ENCODE peak calls at places on chromosomes 2 and 18, in eight cellular contexts. U is IMR-90, F is A549, W is HepG2, X is K562, N is SK-N-SH, H is HCT116, B is GM12878. G is an unnamed sample.

GRCh38 chr2:190088917-190089316 is 26.4 kb upstream of the MSTN start:
- DNase-seq in U (peak; percentile 71), F (peak; percentile 71), W (peak; percentile 73), X (peak; percentile 77), N (peak; percentile 43), H (peak; percentile 72), B (peak; percentile 20), G (no peak)

GRCh38 chr2:37343537-37344434 is 644 bp upstream of the QPCT start:
- DNase-seq in U (peak; percentile 73), F (peak; percentile 64), W (peak; percentile 54), X (no peak), N (peak; percentile 56), H (no peak), B (no peak), G (no peak)

GRCh38 chr2:67032091-67032490 is 365.0 kb upstream of the ETAA1 start:
- DNase-seq in U (no peak), F (no peak), W (no peak), X (no peak), N (no peak), H (no peak), B (no peak), G (no peak)

GRCh38 chr2:99420751-99421299 is 69.0 kb downstream of the REV1 start:
- DNase-seq in U (peak; percentile 78), F (no peak), W (no peak), X (no peak), N (no peak), H (no peak), B (no peak), G (no peak)

GRCh38 chr2:27959496-27959895 is 69.0 kb downstream of the BABAM2 start:
- DNase-seq in U (peak; percentile 50), F (peak; percentile 71), W (peak; percentile 69), X (peak; percentile 18), N (no peak), H (no peak), B (no peak), G (no peak)

GRCh38 chr18:51811883-51812282 is 528.1 kb upstream of the DCC start:
- DNase-seq in U (no peak), F (no peak), W (no peak), X (no peak), N (no peak), H (no peak), B (no peak), G (no peak)

GRCh38 chr2:240167588-240167880 is 27.1 kb upstream of the OTOS start:
- DNase-seq in U (no peak), F (no peak), W (no peak), X (no peak), N (no peak), H (no peak), B (no peak), G (no peak)

GRCh38 chr2:137828624-137829023 is 135.6 kb upstream of the HNMT start:
- DNase-seq in U (no peak), F (no peak), W (no peak), X (peak; percentile 2), N (no peak), H (no peak), B (no peak), G (no peak)

GRCh38 chr2:47534179-47534919 is 131.4 kb downstream of the MSH2 start:
- DNase-seq in U (peak; percentile 89), F (peak; percentile 26), W (no peak), X (peak; percentile 78), N (peak; percentile 44), H (no peak), B (no peak), G (no peak)

GRCh38 chr2:20093263-20094141 is 42.1 kb upstream of the LAPTM4A start:
- DNase-seq in U (peak; percentile 82), F (peak; percentile 78), W (peak; percentile 95), X (peak; percentile 61), N (peak; percentile 88), H (peak; percentile 48), B (no peak), G (peak; percentile 59)

GRCh38 chr18:54284535-54284934 is 15.2 kb downstream of the POLI start:
- DNase-seq in U (no peak), F (no peak), W (no peak), X (no peak), N (no peak), H (no peak), B (no peak), G (no peak)

GRCh38 chr2:1846046-1847015 is 102.0 kb upstream of the PXDN start:
- DNase-seq in U (no peak), F (no peak), W (no peak), X (no peak), N (no peak), H (no peak), B (no peak), G (no peak)

GRCh38 chr18:23300211-23300887 is 152.7 kb upstream of the RIOK3 start:
- DNase-seq in U (peak; percentile 41), F (no peak), W (no peak), X (no peak), N (no peak), H (no peak), B (no peak), G (no peak)

GRCh38 chr2:45793998-45794720 is 142.7 kb downstream of the PRKCE start:
- DNase-seq in U (peak; percentile 18), F (no peak), W (no peak), X (no peak), N (no peak), H (no peak), B (no peak), G (no peak)

GRCh38 chr18:59547691-59548182 is 149.5 kb downstream of the CCBE1 start:
- DNase-seq in U (peak; percentile 93), F (no peak), W (no peak), X (peak; percentile 17), N (no peak), H (no peak), B (no peak), G (no peak)

GRCh38 chr2:207318071-207318683 is 152.4 kb upstream of the KLF7 start:
- DNase-seq in U (no peak), F (no peak), W (no peak), X (no peak), N (peak; percentile 59), H (no peak), B (no peak), G (no peak)

GRCh38 chr2:104033399-104033798 is 820.5 kb upstream of the POU3F3 start:
- DNase-seq in U (no peak), F (peak; percentile 44), W (no peak), X (peak; percentile 0), N (no peak), H (no peak), B (no peak), G (no peak)

GRCh38 chr18:74856967-74857366 is 259.3 kb downstream of the ZNF407 start:
- DNase-seq in U (no peak), F (no peak), W (no peak), X (no peak), N (peak; percentile 54), H (no peak), B (no peak), G (no peak)

GRCh38 chr18:3864669-3865298 is 414.8 kb downstream of the TGIF1 start:
- DNase-seq in U (no peak), F (no peak), W (no peak), X (no peak), N (no peak), H (no peak), B (no peak), G (no peak)

GRCh38 chr2:228720895-228721294 is 539.4 kb upstream of the SPHKAP start:
- DNase-seq in U (no peak), F (no peak), W (no peak), X (no peak), N (no peak), H (no peak), B (no peak), G (no peak)

DNA sequence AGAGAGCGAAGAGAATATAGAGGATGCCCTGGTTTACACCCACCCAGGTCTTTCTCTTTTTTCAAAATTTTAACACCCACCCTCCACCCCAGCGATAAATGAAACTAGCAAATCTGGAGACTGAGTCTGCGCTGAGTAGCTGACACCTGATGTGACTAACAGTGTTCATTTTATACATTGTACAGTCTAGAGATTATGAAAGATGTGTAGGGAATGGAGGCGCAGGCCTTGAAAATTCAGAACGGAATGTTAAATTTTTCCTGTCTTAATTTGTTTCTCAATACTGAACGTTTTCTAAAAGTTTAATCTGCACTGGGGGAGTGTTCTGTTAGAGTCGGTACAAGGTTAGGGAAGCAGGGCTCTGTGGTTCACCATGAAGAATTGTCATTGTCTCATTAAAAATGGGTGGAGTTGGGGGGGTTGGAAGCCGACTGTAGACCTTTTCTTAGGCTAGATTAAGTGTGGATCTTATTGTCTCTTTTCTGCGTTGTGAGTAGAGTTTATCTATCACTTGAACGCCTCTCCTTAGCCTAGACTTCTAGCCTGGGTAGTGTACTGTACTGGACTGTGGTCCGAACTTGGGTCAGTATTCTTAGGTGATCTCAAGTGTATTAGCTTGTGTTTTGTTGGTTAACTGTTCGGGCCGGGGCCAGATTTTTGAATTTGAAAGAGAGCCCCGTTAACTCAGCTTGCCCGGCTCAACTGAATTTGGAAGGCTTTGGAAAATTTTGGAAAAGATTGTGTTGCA is 1.9 kb downstream of the MAP4K4 start:
- DNase-seq in U (no peak), F (no peak), W (no peak), X (no peak), N (no peak), H (no peak), B (no peak), G (no peak)
- TF ChIP-seq RAD21 in U (no peak), F (no peak), W (no peak), X (no peak), N (no peak), H (no peak), B (no peak), G (no peak)

GRCh38 chr18:9787716-9788115 is 79.6 kb downstream of the RAB31 start:
- DNase-seq in U (peak; percentile 48), F (no peak), W (no peak), X (no peak), N (no peak), H (no peak), B (no peak), G (no peak)
- TF ChIP-seq RAD21 in U (no peak), F (no peak), W (no peak), X (no peak), N (no peak), H (no peak), B (no peak), G (no peak)

GRCh38 chr2:33491685-33492084 is 15.2 kb downstream of the RASGRP3 start:
- DNase-seq in U (no peak), F (no peak), W (no peak), X (no peak), N (no peak), H (no peak), B (no peak), G (no peak)
- TF ChIP-seq RAD21 in U (no peak), F (no peak), W (no peak), X (no peak), N (no peak), H (no peak), B (no peak), G (no peak)

GRCh38 chr2:218395456-218395825 is 4.2 kb upstream of the CTDSP1 start:
- DNase-seq in U (no peak), F (no peak), W (no peak), X (peak; percentile 66), N (no peak), H (peak; percentile 28), B (no peak), G (no peak)
- TF ChIP-seq RAD21 in U (no peak), F (no peak), W (no peak), X (no peak), N (no peak), H (no peak), B (no peak), G (no peak)

GRCh38 chr2:187091664-187092063 is 242.7 kb upstream of the ZSWIM2 start:
- DNase-seq in U (no peak), F (no peak), W (no peak), X (no peak), N (no peak), H (no peak), B (no peak), G (no peak)
- TF ChIP-seq RAD21 in U (no peak), F (no peak), W (no peak), X (no peak), N (no peak), H (no peak), B (no peak), G (no peak)